ENCODE peak calls at places on chromosomes 6 and 20, in six cellular contexts. B, F, Z, M, K and L are unnamed samples.

GRCh38 chr20:6142348-6142993 is 19.6 kb upstream of the FERMT1 start:
- DNase-seq in K (peak), Z (no peak), M (peak), F (peak), B (no peak), L (peak)

GRCh38 chr20:55354700-55355099 is 650.6 kb downstream of the CBLN4 start:
- DNase-seq in K (no peak), F (peak), M (no peak), B (no peak), Z (no peak), L (no peak)

GRCh38 chr6:31094389-31094881 is 17.9 kb downstream of the C6orf15 start:
- DNase-seq in F (no peak), Z (no peak), M (no peak), B (peak), K (no peak), L (no peak)

GRCh38 chr20:41848180-41848579 is 230.0 kb upstream of the CHD6 start:
- DNase-seq in B (no peak), M (no peak), K (no peak), Z (no peak), F (no peak), L (no peak)

GRCh38 chr6:128491041-128491642 is 29.3 kb downstream of the PTPRK start:
- DNase-seq in B (no peak), M (no peak), F (peak), Z (no peak), K (peak), L (peak)

GRCh38 chr6:151661928-151662327 is 145.6 kb upstream of the ESR1 start:
- DNase-seq in Z (no peak), K (peak), B (no peak), F (peak), M (no peak), L (no peak)

GRCh38 chr6:164039954-164040375 is 625.4 kb downstream of the QKI start:
- DNase-seq in F (no peak), M (no peak), B (peak), K (peak), Z (no peak), L (no peak)

GRCh38 chr20:58389324-58389967 is 417 bp downstream of the VAPB start:
- DNase-seq in B (no peak), Z (no peak), K (peak), F (peak), M (peak), L (no peak)

GRCh38 chr6:105968955-105969333 is 117.2 kb upstream of the PRDM1 start:
- DNase-seq in B (no peak), F (no peak), Z (no peak), M (no peak), K (no peak), L (no peak)

GRCh38 chr20:41664584-41664983 is 46.4 kb upstream of the CHD6 start:
- DNase-seq in K (peak), M (peak), Z (no peak), F (peak), B (no peak), L (no peak)

GRCh38 chr6:43817192-43817591 is 47.2 kb downstream of the VEGFA start:
- DNase-seq in F (peak), B (peak), K (peak), M (peak), Z (no peak), L (no peak)

GRCh38 chr6:90093558-90094073 is 199.3 kb downstream of the GJA10 start:
- DNase-seq in M (no peak), F (no peak), Z (no peak), B (no peak), K (no peak), L (no peak)

GRCh38 chr6:106700581-106700980 is 71.2 kb downstream of the QRSL1 start:
- DNase-seq in K (no peak), B (no peak), M (no peak), Z (no peak), F (no peak), L (no peak)

GRCh38 chr20:61760321-61761112 is 305.2 kb downstream of the TAF4 start:
- DNase-seq in F (no peak), Z (no peak), K (no peak), M (no peak), B (no peak), L (no peak)

GRCh38 chr20:33926425-33926824 is 67.3 kb upstream of the RALY start:
- DNase-seq in Z (no peak), F (no peak), M (no peak), B (no peak), K (no peak), L (no peak)

GRCh38 chr6:138428943-138429616 is 25.1 kb downstream of the HEBP2 start:
- DNase-seq in B (no peak), M (peak), Z (no peak), K (peak), F (peak), L (peak)

GRCh38 chr20:11372831-11373230 is 544.9 kb upstream of the BTBD3 start:
- DNase-seq in B (no peak), F (no peak), M (no peak), K (no peak), Z (no peak), L (no peak)

GRCh38 chr6:125779924-125780539 is 10.7 kb upstream of the NCOA7 start:
- DNase-seq in F (peak), M (peak), K (peak), B (peak), Z (peak), L (peak)

GRCh38 chr20:53201588-53201987 is 229.4 kb downstream of the TSHZ2 start:
- DNase-seq in F (no peak), B (no peak), Z (no peak), K (no peak), M (no peak), L (no peak)
- TF ChIP-seq CTCF in F (no peak), B (no peak), Z (no peak), K (no peak), M (no peak), L (no peak)

DNA sequence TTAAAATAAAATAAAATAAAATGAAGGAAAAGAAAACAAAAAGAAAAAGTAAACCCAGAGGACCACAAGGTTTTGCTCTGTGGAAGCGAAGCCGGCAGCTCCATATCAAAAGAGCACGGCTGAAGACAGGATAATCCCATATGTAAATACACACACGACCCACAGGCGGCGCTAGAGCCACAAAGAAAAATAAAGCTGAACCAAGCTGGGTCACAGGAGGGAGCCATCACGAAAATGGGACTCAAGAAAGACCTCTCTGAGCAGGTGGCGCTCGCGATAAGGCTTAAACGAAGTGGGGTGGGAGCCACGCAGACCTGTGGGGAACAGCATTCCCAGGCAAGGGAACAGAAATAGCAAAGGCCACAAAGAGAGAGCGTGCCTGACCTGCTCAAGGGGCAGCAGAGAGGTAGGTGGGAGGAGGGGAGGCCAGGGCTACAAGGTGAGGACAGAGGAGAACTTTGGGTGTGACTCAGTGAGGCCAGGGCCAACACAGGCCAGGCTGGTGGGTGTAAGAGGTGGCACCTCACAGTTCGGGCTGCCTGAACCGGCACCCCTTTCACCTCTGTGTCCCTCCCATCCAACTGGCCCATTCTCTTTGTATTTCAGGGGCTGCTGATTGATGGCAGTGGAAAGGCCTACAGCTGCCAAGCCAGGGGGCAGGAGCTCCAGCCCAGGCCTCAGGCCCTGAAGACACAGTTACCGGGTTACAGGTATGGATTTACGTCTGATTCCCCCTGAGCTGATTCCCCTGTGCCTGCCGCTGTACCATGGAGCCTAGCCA is 26.0 kb downstream of the PTGIS start:
- DNase-seq in B (peak), K (peak), Z (peak), F (peak), M (peak), L (peak)
- TF ChIP-seq CTCF in B (peak), K (peak), Z (peak), F (peak), M (peak), L (peak)

DNA sequence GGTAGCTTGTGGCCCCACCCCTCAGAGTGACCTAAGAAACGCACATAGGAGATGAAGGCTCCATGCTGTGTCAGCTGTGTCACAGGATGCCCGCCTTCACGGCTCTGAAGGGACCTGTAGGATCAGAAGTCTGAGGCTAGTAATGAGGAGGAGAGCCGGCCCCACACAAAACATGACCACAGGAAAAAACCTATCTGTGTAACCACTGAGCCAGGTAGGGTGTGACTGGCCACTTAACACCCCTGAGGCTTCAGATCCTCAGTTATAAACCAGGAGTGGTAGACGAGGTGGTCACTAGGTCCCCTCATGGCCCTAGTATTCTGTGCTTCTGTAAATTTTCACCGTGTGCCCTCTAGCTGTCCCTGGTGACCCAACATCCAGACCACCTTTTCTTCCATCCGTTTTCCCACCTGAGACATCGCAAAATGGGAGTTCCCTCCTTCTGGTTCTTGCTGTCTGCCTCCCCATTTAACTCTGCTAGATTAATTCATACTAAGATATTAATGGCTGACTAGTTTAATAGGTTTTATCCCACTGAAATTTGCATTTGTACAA is 52.8 kb downstream of the TBC1D7 start:
- DNase-seq in M (no peak), F (no peak), K (no peak), B (no peak), Z (no peak), L (no peak)
- TF ChIP-seq CTCF in M (no peak), F (no peak), K (no peak), B (no peak), Z (no peak), L (no peak)

GRCh38 chr6:169831450-169832246 is 80.2 kb downstream of the ERMARD start:
- DNase-seq in Z (peak), K (peak), F (peak), B (peak), M (no peak), L (peak)
- TF ChIP-seq CTCF in Z (peak), K (peak), F (peak), B (peak), M (peak), L (peak)

GRCh38 chr6:85537055-85537494 is 56.6 kb downstream of the SNX14 start:
- DNase-seq in M (peak), B (no peak), Z (no peak), K (peak), F (no peak), L (peak)
- TF ChIP-seq CTCF in M (peak), B (peak), Z (no peak), K (peak), F (peak), L (peak)

GRCh38 chr6:123321020-123321419 is 315.7 kb downstream of the TRDN start:
- DNase-seq in M (no peak), F (no peak), B (no peak), K (no peak), Z (no peak), L (no peak)

DNA sequence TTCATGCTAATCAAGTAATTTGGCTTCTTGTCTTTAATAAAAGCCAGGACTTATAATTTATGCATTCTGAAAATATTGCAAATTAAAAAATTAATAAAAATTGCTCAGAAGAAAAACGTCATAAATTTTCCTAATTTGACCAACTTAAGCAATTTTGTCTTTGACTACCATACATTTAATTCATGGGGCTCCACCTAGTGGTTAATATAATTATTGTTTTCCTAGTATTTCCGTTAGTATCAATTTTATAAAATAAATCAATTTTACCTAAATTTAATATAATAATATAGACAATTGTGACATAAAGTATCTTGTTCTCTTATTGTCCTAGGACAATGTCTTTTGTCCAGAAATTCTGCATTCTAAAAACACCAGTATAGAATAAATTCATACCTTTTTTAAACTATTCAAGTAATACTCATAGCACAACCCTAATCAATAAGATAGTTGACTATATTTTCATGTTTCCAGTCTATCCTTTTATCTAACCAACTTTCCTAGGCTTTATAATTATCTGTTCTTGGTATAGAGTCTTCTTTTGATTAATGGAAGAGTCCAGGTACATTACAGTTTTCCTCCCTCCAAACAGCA is 319.9 kb downstream of the TRDN start:
- DNase-seq in B (no peak), Z (no peak), K (peak), F (peak), M (no peak), L (peak)
- TF ChIP-seq CTCF in B (peak), Z (peak), K (peak), F (peak), M (peak), L (no peak)

DNA sequence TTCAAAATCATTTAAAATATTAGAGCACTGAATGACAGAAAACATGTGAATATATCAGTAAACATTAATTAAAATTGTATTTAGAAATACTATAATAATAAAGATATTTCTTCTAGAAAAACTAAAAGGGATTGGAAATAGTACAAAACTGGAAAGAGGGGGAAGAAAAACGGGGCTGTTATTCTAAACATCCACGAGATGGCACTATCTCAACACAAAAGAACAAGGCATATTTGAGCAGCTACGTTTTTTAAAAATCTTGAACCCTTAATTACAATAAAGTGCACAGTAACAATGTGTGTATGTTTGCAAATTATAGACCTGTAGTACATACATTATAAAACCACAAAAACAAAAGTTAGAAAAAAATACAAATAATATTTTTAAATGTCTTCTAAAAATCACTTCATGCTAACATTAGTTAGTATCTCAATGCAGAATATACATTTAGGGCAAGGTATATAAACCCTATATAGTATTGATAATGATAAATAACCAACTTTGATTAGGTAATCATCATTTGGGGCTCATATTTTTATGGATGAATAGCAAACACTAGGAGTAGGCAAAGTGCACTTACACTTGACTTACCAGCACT is 42.5 kb upstream of the PNISR start:
- DNase-seq in B (no peak), F (peak), Z (no peak), K (peak), M (peak), L (no peak)
- TF ChIP-seq CTCF in B (peak), F (peak), Z (peak), K (peak), M (peak), L (peak)

DNA sequence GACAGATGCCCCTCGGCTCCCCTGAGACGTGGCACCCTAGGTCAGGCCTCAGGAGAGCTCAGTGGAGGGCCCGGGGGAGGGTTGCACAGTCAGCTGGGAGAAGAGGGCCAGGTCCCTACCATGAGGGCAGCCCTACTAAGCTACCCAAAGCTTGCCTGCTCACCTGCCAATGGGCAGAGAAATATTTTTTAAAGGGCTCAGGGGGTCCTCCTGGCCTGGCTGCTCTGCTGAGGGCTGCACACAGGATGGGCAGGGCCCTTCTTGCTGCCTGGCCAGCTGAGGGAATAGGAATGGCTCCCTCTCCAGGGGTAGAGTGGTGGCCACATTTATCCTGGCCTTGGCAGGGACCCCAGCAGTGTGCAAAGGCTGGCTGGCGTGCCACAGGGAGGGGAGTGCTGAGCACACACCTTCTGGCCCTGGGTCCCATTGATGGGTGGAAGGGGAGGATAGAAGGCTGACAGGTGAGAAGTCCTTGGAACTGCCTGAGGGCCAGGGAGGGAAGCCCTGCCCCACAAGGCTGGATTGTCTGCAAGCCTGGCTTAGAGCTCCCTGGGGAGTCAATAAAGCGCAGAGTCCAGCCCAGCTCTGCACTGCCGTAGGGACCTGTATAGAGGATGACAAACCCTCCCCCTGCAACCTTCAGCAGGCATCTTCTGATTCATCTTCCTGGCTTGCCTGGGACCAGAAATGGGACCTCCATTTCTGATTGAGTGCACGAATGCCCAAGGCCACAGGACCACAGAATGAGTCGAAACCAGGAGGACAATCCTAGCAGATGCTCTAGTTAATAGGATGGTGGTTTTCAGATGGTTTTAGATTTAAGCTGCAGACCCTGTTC is 62.1 kb downstream of the NOL4L start:
- DNase-seq in B (no peak), F (no peak), Z (no peak), K (no peak), M (peak), L (no peak)
- TF ChIP-seq CTCF in B (no peak), F (no peak), Z (no peak), K (no peak), M (no peak), L (no peak)

GRCh38 chr6:4775591-4776492 is at the start of gene CDYL:
- DNase-seq in K (peak), M (peak), B (peak), Z (peak), F (peak), L (peak)
- TF ChIP-seq CTCF in K (no peak), M (peak), B (no peak), Z (no peak), F (peak), L (no peak)

DNA sequence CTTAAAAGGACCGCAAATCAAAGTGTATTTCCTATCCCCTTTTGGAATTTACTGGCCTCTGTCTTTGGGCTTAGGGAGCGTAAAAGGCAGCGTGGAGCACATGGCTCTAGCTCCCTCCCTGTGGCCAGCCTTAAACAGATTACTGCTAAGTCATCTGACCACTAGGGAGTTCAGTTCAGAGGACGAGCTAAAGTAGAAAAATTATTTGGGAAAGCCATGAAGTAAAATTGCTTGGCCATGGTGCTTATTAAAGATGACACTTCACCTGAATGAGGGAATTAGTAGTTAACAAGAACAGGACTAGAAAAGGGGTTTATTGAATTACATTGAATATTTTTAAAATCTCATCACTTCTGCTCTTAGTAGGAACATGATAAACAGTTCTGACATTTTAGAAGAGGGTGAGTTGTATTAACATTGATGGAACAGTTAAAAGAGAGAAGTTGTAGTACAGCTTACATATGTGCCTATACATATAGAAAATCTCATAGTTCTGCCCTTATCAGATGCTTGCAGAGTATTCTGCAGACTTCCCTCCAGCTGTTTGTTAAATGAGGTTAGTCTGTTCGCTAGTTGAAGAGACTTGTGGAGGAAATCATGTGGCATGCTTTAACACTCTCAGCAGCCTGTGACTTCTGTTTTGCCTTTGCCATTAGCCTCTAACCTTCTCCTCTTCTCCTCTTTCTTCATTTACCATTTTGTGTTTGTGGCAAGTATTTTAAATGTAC is 31.2 kb upstream of the MAPK13 start:
- DNase-seq in B (no peak), M (no peak), K (peak), F (peak), Z (no peak), L (no peak)
- TF ChIP-seq CTCF in B (peak), M (no peak), K (peak), F (peak), Z (no peak), L (no peak)